ENCODE peak calls at places on chromosomes 1 and 21, in seven cellular contexts. E, L, N, S, A, M and C are unnamed samples.

GRCh38 chr1:87058343-87058649 is 143.9 kb downstream of the HS2ST1 start:
- DNase-seq in N (peak; percentile 20), S (no peak), M (no peak), L (no peak), A (no peak), E (no peak), C (no peak)

GRCh38 chr1:99756598-99756997 is 9.8 kb downstream of the FRRS1 start:
- DNase-seq in M (no peak), N (peak; percentile 26), A (no peak), S (no peak), L (no peak), E (no peak), C (no peak)

GRCh38 chr1:221897312-221897711 is 155.4 kb upstream of the DUSP10 start:
- DNase-seq in M (no peak), A (no peak), S (no peak), N (peak; percentile 57), L (no peak), E (peak; percentile 79), C (no peak)

GRCh38 chr1:147504801-147505303 is 36.4 kb upstream of the BCL9 start:
- DNase-seq in A (no peak), M (no peak), E (peak; percentile 40), L (no peak), S (peak; percentile 56), N (no peak), C (no peak)

GRCh38 chr1:28640766-28641165 is 2.1 kb downstream of the TAF12 start:
- DNase-seq in E (peak; percentile 38), M (no peak), A (no peak), S (peak; percentile 41), N (no peak), L (no peak), C (no peak)

GRCh38 chr1:81689531-81689941 is 111.2 kb upstream of the ADGRL2 start:
- DNase-seq in N (peak; percentile 60), S (no peak), M (no peak), A (no peak), E (peak; percentile 66), L (no peak), C (no peak)

GRCh38 chr1:226888816-226889215 is 18.4 kb downstream of the PSEN2 start:
- DNase-seq in L (no peak), M (no peak), E (no peak), N (no peak), S (no peak), A (no peak), C (no peak)

GRCh38 chr1:85019989-85020388 is 23.1 kb upstream of the MCOLN2 start:
- DNase-seq in E (no peak), L (no peak), A (no peak), N (peak; percentile 83), S (no peak), M (no peak), C (no peak)

GRCh38 chr1:29473167-29473855 is 237.0 kb downstream of the PTPRU start:
- DNase-seq in M (no peak), E (no peak), A (no peak), L (no peak), S (no peak), N (no peak), C (no peak)

GRCh38 chr1:246355421-246356230 is 151.5 kb downstream of the SMYD3 start:
- DNase-seq in A (no peak), S (no peak), L (no peak), N (no peak), E (no peak), M (no peak), C (no peak)

GRCh38 chr1:77281491-77282186 is at the start of gene AK5:
- DNase-seq in A (no peak), S (no peak), E (peak; percentile 63), L (no peak), M (no peak), N (no peak), C (peak; percentile 18)

GRCh38 chr1:55773189-55773940 is 558.2 kb upstream of the USP24 start:
- DNase-seq in S (no peak), M (no peak), L (no peak), A (no peak), N (no peak), E (no peak), C (no peak)

GRCh38 chr1:163300569-163300968 is 21.2 kb upstream of the NUF2 start:
- DNase-seq in A (no peak), M (no peak), L (no peak), E (no peak), S (no peak), N (no peak), C (no peak)

GRCh38 chr21:29671728-29672127 is 268.1 kb downstream of the GRIK1 start:
- DNase-seq in E (no peak), M (no peak), S (no peak), N (no peak), A (no peak), L (no peak), C (no peak)

GRCh38 chr21:36927718-36928117 is 38.8 kb downstream of the HLCS start:
- DNase-seq in N (peak; percentile 91), A (peak; percentile 61), E (peak; percentile 77), L (peak; percentile 40), M (peak; percentile 86), S (peak; percentile 79), C (peak; percentile 83)

GRCh38 chr21:38769253-38769780 is 36.4 kb upstream of the ETS2 start:
- DNase-seq in N (no peak), M (no peak), S (no peak), A (no peak), L (no peak), E (peak; percentile 98), C (no peak)

GRCh38 chr1:193729429-193729828 is 543.0 kb upstream of the B3GALT2 start:
- DNase-seq in A (no peak), N (no peak), L (no peak), M (no peak), E (peak; percentile 44), S (no peak), C (no peak)

GRCh38 chr1:147600119-147601111 is 59.1 kb downstream of the BCL9 start:
- DNase-seq in M (no peak), A (no peak), E (peak; percentile 84), L (no peak), S (no peak), N (no peak), C (no peak)

GRCh38 chr1:55955237-55955636 is 624.1 kb downstream of the PLPP3 start:
- DNase-seq in S (no peak), L (no peak), N (peak; percentile 46), E (peak; percentile 73), M (no peak), A (no peak), C (no peak)

GRCh38 chr1:167425482-167425881 is 92.8 kb downstream of the CD247 start:
- DNase-seq in M (no peak), N (no peak), L (no peak), E (no peak), A (no peak), S (no peak), C (no peak)

GRCh38 chr1:201376464-201377374 is 761 bp downstream of the TNNT2 start:
- DNase-seq in E (peak; percentile 55), N (no peak), M (no peak), L (no peak), S (peak; percentile 75), A (no peak), C (no peak)

GRCh38 chr1:179708434-179709195 is 34.5 kb upstream of the FAM163A start:
- DNase-seq in S (no peak), E (no peak), M (no peak), N (no peak), A (no peak), L (no peak), C (no peak)

GRCh38 chr1:165863346-165863745 is 35.9 kb downstream of the UCK2 start:
- DNase-seq in E (no peak), N (no peak), M (no peak), S (no peak), A (no peak), L (no peak), C (no peak)

GRCh38 chr1:200334661-200335256 is 75.1 kb downstream of the ZNF281 start:
- DNase-seq in M (no peak), L (no peak), S (no peak), E (no peak), N (no peak), A (no peak), C (no peak)

GRCh38 chr1:24575905-24576587 is 20.2 kb downstream of the NCMAP start:
- DNase-seq in N (no peak), M (no peak), E (no peak), A (no peak), S (no peak), L (no peak), C (peak; percentile 8)

GRCh38 chr1:52032785-52033131 is 852 bp downstream of the KTI12 start:
- DNase-seq in M (peak; percentile 59), L (no peak), S (peak; percentile 42), E (peak; percentile 92), N (no peak), A (peak; percentile 1), C (peak; percentile 31)

GRCh38 chr1:185373813-185374524 is 56.9 kb upstream of the IVNS1ABP start:
- DNase-seq in M (no peak), N (no peak), A (no peak), E (peak; percentile 52), S (no peak), L (no peak), C (no peak)

GRCh38 chr1:28540651-28541050 is 12.2 kb upstream of the TRNAU1AP start:
- DNase-seq in S (no peak), A (no peak), E (no peak), M (no peak), L (no peak), N (no peak), C (no peak)